ENCODE peak calls at places on chromosomes 16 and 17, in seven cellular contexts. C is epithelial cell of proximal tubule, P is A549, X is cardiac fibroblast, R is choroid plexus epithelial cell, H is mammary epithelial cell, Y is heart right ventricle. L is an unnamed sample.

GRCh38 chr17:53499277-53499676 is 323.4 kb upstream of the KIF2B start:
- DNase-seq in C (no peak), P (no peak), X (no peak), R (no peak), H (no peak), Y (no peak), L (no peak)

GRCh38 chr17:61450641-61451537 is 1.3 kb upstream of the TBX4 start:
- DNase-seq in C (no peak), P (no peak), X (no peak), R (no peak), H (no peak), Y (no peak), L (no peak)

GRCh38 chr17:27438631-27439030 is 17.6 kb upstream of the KSR1 start:
- DNase-seq in C (no peak), P (no peak), X (peak; percentile 27), R (no peak), H (no peak), Y (no peak), L (no peak)

GRCh38 chr17:21171309-21171922 is 42.5 kb downstream of the TMEM11 start:
- DNase-seq in C (no peak), P (no peak), X (no peak), R (no peak), H (no peak), Y (no peak), L (peak; percentile 58)

GRCh38 chr17:75587718-75588545 is at the start of gene MYO15B:
- DNase-seq in C (no peak), P (no peak), X (no peak), R (peak; percentile 9), H (no peak), Y (peak; percentile 76), L (no peak)

GRCh38 chr17:44354582-44355309 is 8.9 kb downstream of the FAM171A2 start:
- DNase-seq in C (no peak), P (no peak), X (no peak), R (no peak), H (no peak), Y (peak; percentile 70), L (no peak)

GRCh38 chr16:47013172-47013571 is 39.7 kb upstream of the DNAJA2 start:
- DNase-seq in C (no peak), P (no peak), X (no peak), R (no peak), H (no peak), Y (no peak), L (no peak)

GRCh38 chr16:22380529-22380928 is 6.1 kb upstream of the CDR2 start:
- DNase-seq in C (no peak), P (no peak), X (peak; percentile 47), R (peak; percentile 78), H (no peak), Y (no peak), L (no peak)

GRCh38 chr17:61805399-61805798 is 57.9 kb downstream of the BRIP1 start:
- DNase-seq in C (no peak), P (no peak), X (peak; percentile 82), R (peak; percentile 63), H (peak; percentile 58), Y (no peak), L (no peak)

GRCh38 chr17:82238562-82239201 is 9.8 kb downstream of the SLC16A3 start:
- DNase-seq in C (no peak), P (no peak), X (peak; percentile 89), R (peak; percentile 92), H (peak; percentile 90), Y (peak; percentile 74), L (no peak)

GRCh38 chr17:81685108-81685507 is 1.3 kb downstream of the HGS start:
- DNase-seq in C (no peak), P (peak; percentile 76), X (peak; percentile 82), R (peak; percentile 61), H (peak; percentile 92), Y (no peak), L (no peak)

GRCh38 chr17:76844485-76844829 is 23.7 kb upstream of the MGAT5B start:
- DNase-seq in C (no peak), P (no peak), X (no peak), R (no peak), H (no peak), Y (no peak), L (no peak)

GRCh38 chr17:67549787-67550186 is 167.9 kb upstream of the NOL11 start:
- DNase-seq in C (no peak), P (no peak), X (no peak), R (no peak), H (no peak), Y (no peak), L (no peak)

GRCh38 chr17:63120406-63120805 is 154.4 kb downstream of the TANC2 start:
- DNase-seq in C (no peak), P (no peak), X (peak; percentile 24), R (peak; percentile 28), H (peak; percentile 20), Y (no peak), L (no peak)

GRCh38 chr17:45341389-45342158 is 24.8 kb upstream of the MAP3K14 start:
- DNase-seq in C (peak; percentile 53), P (peak; percentile 96), X (peak; percentile 84), R (peak; percentile 93), H (peak; percentile 60), Y (peak; percentile 72), L (no peak)

GRCh38 chr16:4097826-4098240 is 18.4 kb downstream of the ADCY9 start:
- DNase-seq in C (no peak), P (no peak), X (no peak), R (peak; percentile 48), H (no peak), Y (no peak), L (no peak)

GRCh38 chr17:39243155-39243554 is 17.4 kb upstream of the STAC2 start:
- DNase-seq in C (no peak), P (no peak), X (no peak), R (no peak), H (no peak), Y (no peak), L (no peak)

GRCh38 chr17:19364699-19365498 is 2.4 kb upstream of the B9D1 start:
- DNase-seq in C (no peak), P (no peak), X (no peak), R (no peak), H (peak; percentile 23), Y (no peak), L (no peak)

GRCh38 chr17:19288453-19288852 is 51.3 kb downstream of the EPN2 start:
- DNase-seq in C (peak; percentile 20), P (no peak), X (no peak), R (no peak), H (no peak), Y (no peak), L (no peak)

GRCh38 chr16:23836078-23836403 is 258 bp downstream of the PRKCB start:
- DNase-seq in C (no peak), P (no peak), X (no peak), R (no peak), H (no peak), Y (no peak), L (no peak)

GRCh38 chr16:24036614-24037013 is 200.8 kb downstream of the PRKCB start:
- DNase-seq in C (no peak), P (peak; percentile 84), X (peak; percentile 63), R (peak; percentile 61), H (peak; percentile 33), Y (no peak), L (no peak)

GRCh38 chr16:22423716-22424115 is 49.3 kb upstream of the CDR2 start:
- DNase-seq in C (no peak), P (no peak), X (no peak), R (no peak), H (no peak), Y (no peak), L (no peak)

GRCh38 chr17:333626-334396 is 18.8 kb downstream of the RPH3AL start:
- DNase-seq in C (no peak), P (no peak), X (peak; percentile 27), R (peak; percentile 48), H (no peak), Y (peak; percentile 79), L (no peak)

GRCh38 chr17:58059141-58059540 is 24.1 kb upstream of the DYNLL2 start:
- DNase-seq in C (no peak), P (no peak), X (no peak), R (no peak), H (no peak), Y (no peak), L (no peak)

GRCh38 chr17:58056476-58056875 is 26.7 kb upstream of the DYNLL2 start:
- DNase-seq in C (no peak), P (no peak), X (no peak), R (no peak), H (no peak), Y (no peak), L (no peak)

GRCh38 chr17:58066409-58066808 is 16.8 kb upstream of the DYNLL2 start:
- DNase-seq in C (no peak), P (no peak), X (no peak), R (no peak), H (no peak), Y (no peak), L (no peak)

GRCh38 chr17:58060596-58061191 is 22.5 kb upstream of the DYNLL2 start:
- DNase-seq in C (no peak), P (no peak), X (peak; percentile 6), R (peak; percentile 47), H (no peak), Y (peak; percentile 62), L (no peak)
- H3K4me3 ChIP-seq in C (no peak overlapping the region), P (no peak overlapping the region), X (no peak overlapping the region), R (no peak overlapping the region), H (no peak overlapping the region), Y (no peak overlapping the region), L (no peak overlapping the region)

GRCh38 chr17:17497065-17497844 is 1.1 kb upstream of the RASD1 start:
- DNase-seq in C (no peak), P (no peak), X (peak; percentile 31), R (no peak), H (no peak), Y (no peak), L (no peak)
- H3K4me3 ChIP-seq in C (no peak overlapping the region), P (peak overlapping the region; percentile 63), X (no peak overlapping the region), R (no peak overlapping the region), H (no peak overlapping the region), Y (peak overlapping the region; percentile 60), L (no peak overlapping the region)

GRCh38 chr17:79022507-79022991 is 1.4 kb upstream of the C1QTNF1 start:
- DNase-seq in C (no peak), P (no peak), X (peak; percentile 47), R (peak; percentile 44), H (no peak), Y (peak; percentile 77), L (no peak)
- H3K4me3 ChIP-seq in C (no peak overlapping the region), P (no peak overlapping the region), X (peak overlapping the region; percentile 86), R (no peak overlapping the region), H (no peak overlapping the region), Y (no peak overlapping the region), L (no peak overlapping the region)

GRCh38 chr16:58492066-58492465 is 7.9 kb upstream of the NDRG4 start:
- DNase-seq in C (no peak), P (no peak), X (no peak), R (no peak), H (no peak), Y (no peak), L (no peak)

GRCh38 chr16:58485184-58485887 is 14.6 kb upstream of the NDRG4 start:
- DNase-seq in C (no peak), P (no peak), X (no peak), R (no peak), H (no peak), Y (no peak), L (no peak)

GRCh38 chr16:58488531-58488930 is 11.4 kb upstream of the NDRG4 start:
- DNase-seq in C (no peak), P (no peak), X (no peak), R (no peak), H (no peak), Y (no peak), L (no peak)

GRCh38 chr16:58490100-58490499 is 9.8 kb upstream of the NDRG4 start:
- DNase-seq in C (no peak), P (no peak), X (no peak), R (no peak), H (no peak), Y (no peak), L (no peak)

GRCh38 chr16:58487566-58488351 is 12.2 kb upstream of the NDRG4 start:
- DNase-seq in C (no peak), P (peak; percentile 88), X (peak; percentile 79), R (peak; percentile 80), H (peak; percentile 51), Y (peak; percentile 91), L (peak; percentile 27)
- H3K4me3 ChIP-seq in C (no peak overlapping the region), P (no peak overlapping the region), X (no peak overlapping the region), R (no peak overlapping the region), H (no peak overlapping the region), Y (peak overlapping the region; percentile 20), L (no peak overlapping the region)

L was measured in GM12864.